ENCODE peak calls at places on chromosome 3, in four cellular contexts. M, L, R and V are unnamed samples.

GRCh38 chr3:129938140-129938930 is 36.2 kb upstream of the TRH start:
- DNase-seq in L (no peak), R (no peak), M (no peak), V (no peak)

GRCh38 chr3:117322866-117323265 is 613.3 kb downstream of the TUSC7 start:
- DNase-seq in R (no peak), L (peak; percentile 13), M (no peak), V (no peak)

GRCh38 chr3:37987751-37988179 is 2.8 kb upstream of the VILL start:
- DNase-seq in M (no peak), L (no peak), R (no peak), V (no peak)

GRCh38 chr3:144477593-144477992 is 506.0 kb downstream of the DIPK2A start:
- DNase-seq in M (no peak), L (no peak), R (no peak), V (no peak)

GRCh38 chr3:146111337-146111736 is 49.6 kb downstream of the PLOD2 start:
- DNase-seq in L (no peak), R (no peak), M (no peak), V (no peak)

GRCh38 chr3:186566772-186567071 is 417 bp downstream of the TBCCD1 start:
- DNase-seq in L (no peak), R (no peak), M (no peak), V (no peak)

GRCh38 chr3:189167027-189167766 is 4.6 kb upstream of the TPRG1 start:
- DNase-seq in R (no peak), L (no peak), M (no peak), V (no peak)

GRCh38 chr3:27289769-27290413 is 79.3 kb downstream of the NEK10 start:
- DNase-seq in L (no peak), R (no peak), M (no peak), V (no peak)

GRCh38 chr3:178454714-178455113 is 81.5 kb upstream of the KCNMB2 start:
- DNase-seq in L (peak; percentile 1), M (no peak), R (no peak), V (no peak)

GRCh38 chr3:73605388-73605787 is 19.4 kb downstream of the PDZRN3 start:
- DNase-seq in M (no peak), L (no peak), R (no peak), V (no peak)

GRCh38 chr3:126850370-126851085 is 132.4 kb upstream of the PLXNA1 start:
- DNase-seq in R (no peak), L (no peak), M (no peak), V (no peak)

GRCh38 chr3:85110393-85110792 is 151.6 kb downstream of the CADM2 start:
- DNase-seq in R (no peak), L (no peak), M (no peak), V (no peak)

GRCh38 chr3:5994651-5995050 is 807.1 kb downstream of the EDEM1 start:
- DNase-seq in M (no peak), R (no peak), L (no peak), V (no peak)

GRCh38 chr3:134449277-134449676 is 36.5 kb downstream of the ANAPC13 start:
- DNase-seq in L (peak; percentile 70), R (no peak), M (no peak), V (no peak)